ENCODE peak calls at places on chromosome 2, in five cellular contexts. One of them, this sample, is unnamed.

GRCh38 chr2:29218071-29218470 is 102.9 kb downstream of the CLIP4 start:
- DNase-seq in uterus: no peak
- DNase-seq in H4: no peak
- DNase-seq in GF-D8: no peak
- DNase-seq in left ventricle myocardium inferior: no peak
- DNase-seq in this sample: no peak

GRCh38 chr2:1866402-1867091 is 122.2 kb upstream of the PXDN start:
- DNase-seq in uterus: no peak
- DNase-seq in H4: no peak
- DNase-seq in GF-D8: no peak
- DNase-seq in left ventricle myocardium inferior: no peak
- DNase-seq in this sample: no peak

GRCh38 chr2:65576861-65577601 is 144.6 kb upstream of the SPRED2 start:
- DNase-seq in uterus: no peak
- DNase-seq in H4: peak; percentile 91
- DNase-seq in GF-D8: no peak
- DNase-seq in left ventricle myocardium inferior: no peak
- DNase-seq in this sample: no peak

GRCh38 chr2:29562896-29563295 is 358.5 kb downstream of the ALK start:
- DNase-seq in uterus: no peak
- DNase-seq in H4: no peak
- DNase-seq in GF-D8: no peak
- DNase-seq in left ventricle myocardium inferior: no peak
- DNase-seq in this sample: no peak

GRCh38 chr2:160534996-160535395 is 41.4 kb upstream of the RBMS1 start:
- DNase-seq in uterus: no peak
- DNase-seq in H4: no peak
- DNase-seq in GF-D8: no peak
- DNase-seq in left ventricle myocardium inferior: no peak
- DNase-seq in this sample: no peak

GRCh38 chr2:47388888-47389287 is 14.1 kb upstream of the MSH2 start:
- DNase-seq in uterus: no peak
- DNase-seq in H4: no peak
- DNase-seq in GF-D8: no peak
- DNase-seq in left ventricle myocardium inferior: no peak
- DNase-seq in this sample: no peak

GRCh38 chr2:170166735-170167134 is 11.2 kb upstream of the MYO3B start:
- DNase-seq in uterus: no peak
- DNase-seq in H4: no peak
- DNase-seq in GF-D8: no peak
- DNase-seq in left ventricle myocardium inferior: no peak
- DNase-seq in this sample: no peak

GRCh38 chr2:27264253-27264752 is 1.5 kb upstream of the SLC30A3 start:
- DNase-seq in uterus: no peak
- DNase-seq in H4: no peak
- DNase-seq in GF-D8: no peak
- DNase-seq in left ventricle myocardium inferior: no peak
- DNase-seq in this sample: no peak

GRCh38 chr2:195495356-195495755 is 161.7 kb upstream of the SLC39A10 start:
- DNase-seq in uterus: no peak
- DNase-seq in H4: no peak
- DNase-seq in GF-D8: peak; percentile 43
- DNase-seq in left ventricle myocardium inferior: no peak
- DNase-seq in this sample: no peak

GRCh38 chr2:143169105-143169504 is 39.9 kb downstream of the ARHGAP15 start:
- DNase-seq in uterus: no peak
- DNase-seq in H4: no peak
- DNase-seq in GF-D8: no peak
- DNase-seq in left ventricle myocardium inferior: no peak
- DNase-seq in this sample: no peak

GRCh38 chr2:48442610-48443360 is 87.2 kb upstream of the STON1 start:
- DNase-seq in uterus: no peak
- DNase-seq in H4: no peak
- DNase-seq in GF-D8: no peak
- DNase-seq in left ventricle myocardium inferior: no peak
- DNase-seq in this sample: no peak

This sample was measured in aorta.